ENCODE peak calls at places on chromosomes 12 and 14, in nine cellular contexts. Y, B, Q, F, E, N, D, X and O are unnamed samples.

GRCh38 chr12:28925726-28926376 is 223.2 kb upstream of the FAR2 start:
- DNase-seq in Y (peak; percentile 88), B (no peak), Q (no peak), F (no peak), E (no peak), N (no peak), D (peak; percentile 50), X (no peak), O (no peak)

GRCh38 chr14:90295870-90296516 is 35.7 kb downstream of the NRDE2 start:
- DNase-seq in Y (peak; percentile 67), B (peak; percentile 40), Q (no peak), F (no peak), E (no peak), N (no peak), D (no peak), X (no peak), O (no peak)

GRCh38 chr12:65858831-65859230 is 34.5 kb downstream of the HMGA2 start:
- DNase-seq in Y (peak; percentile 72), B (no peak), Q (no peak), F (no peak), E (no peak), N (peak; percentile 71), D (no peak), X (no peak), O (no peak)

GRCh38 chr12:81245918-81246611 is 168.2 kb downstream of the ACSS3 start:
- DNase-seq in Y (no peak), B (no peak), Q (no peak), F (peak; percentile 9), E (no peak), N (no peak), D (no peak), X (no peak), O (no peak)

GRCh38 chr12:10012630-10013330 is 2.4 kb downstream of the CLEC12B start:
- DNase-seq in Y (no peak), B (no peak), Q (no peak), F (no peak), E (no peak), N (no peak), D (no peak), X (no peak), O (no peak)

GRCh38 chr14:58796636-58797429 is 159.1 kb downstream of the DACT1 start:
- DNase-seq in Y (peak; percentile 16), B (no peak), Q (no peak), F (no peak), E (no peak), N (no peak), D (no peak), X (no peak), O (no peak)

GRCh38 chr12:52522346-52523011 is 2.3 kb upstream of the KRT5 start:
- DNase-seq in Y (no peak), B (no peak), Q (no peak), F (no peak), E (peak; percentile 9), N (no peak), D (no peak), X (no peak), O (peak; percentile 5)

GRCh38 chr14:44609201-44609600 is 102.1 kb upstream of the FSCB start:
- DNase-seq in Y (no peak), B (no peak), Q (no peak), F (no peak), E (no peak), N (no peak), D (no peak), X (no peak), O (no peak)

GRCh38 chr14:93186961-93187360 is 1.8 kb downstream of the LYSET start:
- DNase-seq in Y (no peak), B (no peak), Q (no peak), F (no peak), E (no peak), N (peak; percentile 22), D (no peak), X (no peak), O (no peak)

GRCh38 chr14:93185333-93185688 is 194 bp downstream of the LYSET start:
- DNase-seq in Y (no peak), B (no peak), Q (no peak), F (no peak), E (no peak), N (no peak), D (no peak), X (no peak), O (no peak)

GRCh38 chr14:93183596-93184317 is 940 bp downstream of the MOAP1 start:
- DNase-seq in Y (no peak), B (no peak), Q (peak; percentile 25), F (no peak), E (no peak), N (no peak), D (no peak), X (no peak), O (no peak)

GRCh38 chr14:93186461-93186860 is 1.3 kb downstream of the LYSET start:
- DNase-seq in Y (no peak), B (no peak), Q (no peak), F (no peak), E (no peak), N (peak; percentile 29), D (no peak), X (no peak), O (no peak)

GRCh38 chr14:93184391-93185332 is at the start of the genes LYSET and MOAP1:
- DNase-seq in Y (peak; percentile 79), B (peak; percentile 92), Q (peak; percentile 90), F (peak; percentile 89), E (peak; percentile 86), N (peak; percentile 88), D (peak; percentile 68), X (peak; percentile 83), O (peak; percentile 91)
- TF ChIP-seq POLR2A in Y (peak; percentile 87), B (peak; percentile 89), Q (peak; percentile 90), F (peak; percentile 75), E (peak; percentile 66), N (peak; percentile 91), D (peak; percentile 83), X (peak; percentile 77), O (peak; percentile 62)

GRCh38 chr14:61587397-61587713 is 108.0 kb upstream of the HIF1A start:
- DNase-seq in Y (no peak), B (no peak), Q (no peak), F (no peak), E (no peak), N (no peak), D (no peak), X (no peak), O (no peak)

GRCh38 chr14:61593330-61593729 is 102.0 kb upstream of the HIF1A start:
- DNase-seq in Y (no peak), B (no peak), Q (no peak), F (no peak), E (no peak), N (no peak), D (no peak), X (no peak), O (no peak)

GRCh38 chr14:61588419-61588901 is 106.9 kb upstream of the HIF1A start:
- DNase-seq in Y (peak; percentile 80), B (no peak), Q (no peak), F (no peak), E (no peak), N (peak; percentile 84), D (no peak), X (no peak), O (peak; percentile 22)

GRCh38 chr14:61589691-61590521 is 105.4 kb upstream of the HIF1A start:
- DNase-seq in Y (no peak), B (no peak), Q (no peak), F (no peak), E (no peak), N (no peak), D (no peak), X (no peak), O (no peak)

DNA sequence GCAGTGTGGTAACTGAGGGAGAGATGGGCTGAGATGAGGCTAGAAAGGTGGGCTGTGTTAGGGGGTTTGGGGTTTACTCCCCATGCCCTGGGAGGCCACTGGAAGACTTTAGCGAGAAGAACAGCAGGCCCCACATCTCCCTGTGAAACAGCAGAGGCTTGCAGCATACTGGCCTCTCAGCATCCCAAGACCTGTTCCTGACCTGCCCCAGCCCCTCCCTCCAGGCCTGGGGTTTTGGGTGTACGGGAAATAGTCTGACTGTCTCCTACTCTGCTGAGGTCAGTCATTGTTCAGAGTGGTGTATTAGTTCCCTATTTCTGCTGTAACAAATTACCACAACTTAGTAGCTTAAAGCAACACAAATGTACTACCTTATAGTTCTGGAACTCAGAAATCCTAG is 103.5 kb upstream of the HIF1A start:
- DNase-seq in Y (no peak), B (no peak), Q (no peak), F (no peak), E (no peak), N (no peak), D (no peak), X (no peak), O (no peak)
- H3K4me1 ChIP-seq in Y (peaks cover 23% of the 10 kb centered on the region), B (no peaks in the 10 kb centered on the region), Q (no peaks in the 10 kb centered on the region), F (peaks cover 3% of the 10 kb centered on the region), E (no peaks in the 10 kb centered on the region), N (peaks cover 2% of the 10 kb centered on the region), D (peaks cover 2% of the 10 kb centered on the region), X (no peaks in the 10 kb centered on the region), O (peaks cover 28% of the 10 kb centered on the region)

GRCh38 chr12:122058750-122059149 is 19.8 kb upstream of the MLXIP start:
- DNase-seq in Y (no peak), B (no peak), Q (no peak), F (no peak), E (no peak), N (peak; percentile 20), D (no peak), X (no peak), O (no peak)

GRCh38 chr12:122054842-122055544 is 23.6 kb upstream of the MLXIP start:
- DNase-seq in Y (no peak), B (no peak), Q (no peak), F (no peak), E (no peak), N (no peak), D (no peak), X (no peak), O (no peak)

GRCh38 chr12:122059203-122059960 is 19.2 kb upstream of the MLXIP start:
- DNase-seq in Y (no peak), B (no peak), Q (no peak), F (no peak), E (no peak), N (no peak), D (no peak), X (no peak), O (no peak)

GRCh38 chr12:122057769-122058168 is 20.8 kb upstream of the MLXIP start:
- DNase-seq in Y (no peak), B (no peak), Q (no peak), F (no peak), E (no peak), N (no peak), D (no peak), X (no peak), O (no peak)

GRCh38 chr12:122057007-122057735 is 21.4 kb upstream of the MLXIP start:
- DNase-seq in Y (no peak), B (no peak), Q (no peak), F (no peak), E (no peak), N (no peak), D (no peak), X (no peak), O (no peak)
- H3K36me3 ChIP-seq in Y (peaks cover 9% of the 10 kb centered on the region), B (no peaks in the 10 kb centered on the region), Q (no peaks in the 10 kb centered on the region), F (no peaks in the 10 kb centered on the region), E (no peaks in the 10 kb centered on the region), N (peaks cover 2% of the 10 kb centered on the region), D (no peaks in the 10 kb centered on the region), X (no peaks in the 10 kb centered on the region), O (no peaks in the 10 kb centered on the region)

GRCh38 chr14:106346534-106347290 is 820.3 kb downstream of the TMEM121 start:
- DNase-seq in Y (no peak), B (no peak), Q (no peak), F (no peak), E (no peak), N (no peak), D (no peak), X (no peak), O (no peak)

GRCh38 chr14:106347291-106347778 is 821.0 kb downstream of the TMEM121 start:
- DNase-seq in Y (no peak), B (no peak), Q (no peak), F (no peak), E (no peak), N (no peak), D (no peak), X (no peak), O (no peak)

GRCh38 chr14:106346084-106346483 is 819.7 kb downstream of the TMEM121 start:
- DNase-seq in Y (no peak), B (no peak), Q (no peak), F (no peak), E (no peak), N (no peak), D (no peak), X (no peak), O (no peak)

GRCh38 chr14:106347890-106348755 is 821.7 kb downstream of the TMEM121 start:
- DNase-seq in Y (no peak), B (no peak), Q (no peak), F (no peak), E (no peak), N (no peak), D (no peak), X (no peak), O (no peak)

DNA sequence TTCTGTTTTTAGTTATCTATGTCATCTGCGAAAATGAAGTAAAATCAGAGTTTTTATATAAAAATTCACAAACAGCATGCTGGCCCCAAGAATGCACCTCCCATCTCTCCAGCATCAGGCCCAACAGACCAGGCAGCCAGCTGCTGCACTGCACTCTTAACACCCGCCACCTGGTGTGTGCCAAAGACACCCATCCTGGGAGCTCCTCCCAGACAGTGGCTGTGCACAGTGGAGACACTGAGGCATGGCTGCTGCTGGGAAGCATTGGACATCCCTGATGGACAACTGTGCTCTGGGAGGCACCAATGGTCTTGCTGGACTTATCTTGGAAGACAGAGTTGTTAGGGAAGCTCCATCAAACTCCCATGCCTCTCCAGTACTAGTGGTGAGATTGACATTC is 817.3 kb downstream of the TMEM121 start:
- DNase-seq in Y (no peak), B (no peak), Q (no peak), F (no peak), E (no peak), N (no peak), D (no peak), X (no peak), O (no peak)
- TF ChIP-seq POLR2A in Y (no peak), B (no peak), Q (no peak), F (no peak), E (no peak), N (no peak), D (no peak), X (no peak), O (no peak)